ENCODE peak calls at places on chromosomes 6 and 20, in five cellular contexts. One of them, this sample, is unnamed.

GRCh38 chr6:118708055-118708454 is 56.7 kb upstream of the CEP85L start:
- DNase-seq in A549: no peak
- DNase-seq in HepG2: no peak
- DNase-seq in GM12878: no peak
- DNase-seq in H1: no peak
- DNase-seq in this sample: peak; percentile 29

GRCh38 chr6:42404494-42404893 is 47.2 kb downstream of the TRERF1 start:
- DNase-seq in A549: peak; percentile 19
- DNase-seq in HepG2: no peak
- DNase-seq in GM12878: no peak
- DNase-seq in H1: peak; percentile 38
- DNase-seq in this sample: peak; percentile 76

GRCh38 chr6:5869676-5870075 is 137.0 kb downstream of the NRN1 start:
- DNase-seq in A549: no peak
- DNase-seq in HepG2: no peak
- DNase-seq in GM12878: no peak
- DNase-seq in H1: no peak
- DNase-seq in this sample: no peak

GRCh38 chr6:53979468-53980067 is 131.7 kb upstream of the MLIP start:
- DNase-seq in A549: peak; percentile 11
- DNase-seq in HepG2: peak; percentile 43
- DNase-seq in GM12878: no peak
- DNase-seq in H1: no peak
- DNase-seq in this sample: peak; percentile 48

GRCh38 chr20:461254-462198 is 807 bp downstream of the TBC1D20 start:
- DNase-seq in A549: peak; percentile 76
- DNase-seq in HepG2: no peak
- DNase-seq in GM12878: no peak
- DNase-seq in H1: no peak
- DNase-seq in this sample: no peak

GRCh38 chr20:18046535-18046934 is 11.2 kb downstream of the OVOL2 start:
- DNase-seq in A549: no peak
- DNase-seq in HepG2: no peak
- DNase-seq in GM12878: no peak
- DNase-seq in H1: no peak
- DNase-seq in this sample: no peak

GRCh38 chr6:146851837-146852236 is 253.1 kb downstream of the ADGB start:
- DNase-seq in A549: no peak
- DNase-seq in HepG2: no peak
- DNase-seq in GM12878: no peak
- DNase-seq in H1: no peak
- DNase-seq in this sample: no peak

GRCh38 chr6:15148356-15149058 is 97.4 kb upstream of the JARID2 start:
- DNase-seq in A549: no peak
- DNase-seq in HepG2: peak; percentile 74
- DNase-seq in GM12878: no peak
- DNase-seq in H1: no peak
- DNase-seq in this sample: no peak

GRCh38 chr6:125173341-125173740 is 19.8 kb downstream of the TPD52L1 start:
- DNase-seq in A549: no peak
- DNase-seq in HepG2: no peak
- DNase-seq in GM12878: no peak
- DNase-seq in H1: no peak
- DNase-seq in this sample: no peak

GRCh38 chr6:127100510-127101140 is 17.8 kb upstream of the RSPO3 start:
- DNase-seq in A549: no peak
- DNase-seq in HepG2: no peak
- DNase-seq in GM12878: no peak
- DNase-seq in H1: no peak
- DNase-seq in this sample: no peak

GRCh38 chr6:149843051-149843633 is 21.0 kb downstream of the LRP11 start:
- DNase-seq in A549: no peak
- DNase-seq in HepG2: no peak
- DNase-seq in GM12878: no peak
- DNase-seq in H1: no peak
- DNase-seq in this sample: no peak

GRCh38 chr6:16045238-16045637 is 83.6 kb upstream of the MYLIP start:
- DNase-seq in A549: no peak
- DNase-seq in HepG2: no peak
- DNase-seq in GM12878: no peak
- DNase-seq in H1: no peak
- DNase-seq in this sample: no peak

GRCh38 chr6:30060634-30060981 is 457 bp upstream of the POLR1H start:
- DNase-seq in A549: no peak
- DNase-seq in HepG2: no peak
- DNase-seq in GM12878: no peak
- DNase-seq in H1: no peak
- DNase-seq in this sample: peak; percentile 58

GRCh38 chr20:58851221-58851968 is 693 bp upstream of the GNAS-AS1 start:
- DNase-seq in A549: no peak
- DNase-seq in HepG2: no peak
- DNase-seq in GM12878: no peak
- DNase-seq in H1: no peak
- DNase-seq in this sample: no peak

GRCh38 chr20:8449120-8449519 is 317.1 kb downstream of the PLCB1 start:
- DNase-seq in A549: no peak
- DNase-seq in HepG2: no peak
- DNase-seq in GM12878: no peak
- DNase-seq in H1: no peak
- DNase-seq in this sample: no peak

GRCh38 chr6:22295145-22295544 is 1.7 kb downstream of the PRL start:
- DNase-seq in A549: no peak
- DNase-seq in HepG2: no peak
- DNase-seq in GM12878: no peak
- DNase-seq in H1: no peak
- DNase-seq in this sample: no peak

GRCh38 chr20:23629017-23629541 is 8.7 kb downstream of the CST3 start:
- DNase-seq in A549: peak; percentile 68
- DNase-seq in HepG2: peak; percentile 98
- DNase-seq in GM12878: no peak
- DNase-seq in H1: no peak
- DNase-seq in this sample: peak; percentile 13

GRCh38 chr6:124738496-124738895 is 223.7 kb upstream of the RNF217 start:
- DNase-seq in A549: no peak
- DNase-seq in HepG2: no peak
- DNase-seq in GM12878: no peak
- DNase-seq in H1: no peak
- DNase-seq in this sample: no peak

GRCh38 chr6:14055541-14055940 is 62.0 kb upstream of the CD83 start:
- DNase-seq in A549: no peak
- DNase-seq in HepG2: no peak
- DNase-seq in GM12878: no peak
- DNase-seq in H1: no peak
- DNase-seq in this sample: no peak

GRCh38 chr6:31969712-31970603 is 2.0 kb downstream of the DXO start:
- DNase-seq in A549: no peak
- DNase-seq in HepG2: no peak
- DNase-seq in GM12878: no peak
- DNase-seq in H1: no peak
- DNase-seq in this sample: peak; percentile 42

GRCh38 chr6:163751032-163751525 is 336.6 kb downstream of the QKI start:
- DNase-seq in A549: no peak
- DNase-seq in HepG2: no peak
- DNase-seq in GM12878: no peak
- DNase-seq in H1: no peak
- DNase-seq in this sample: no peak

GRCh38 chr6:33314943-33315752 is 1.3 kb upstream of the TAPBP start:
- DNase-seq in A549: peak; percentile 41
- DNase-seq in HepG2: no peak
- DNase-seq in GM12878: no peak
- DNase-seq in H1: no peak
- DNase-seq in this sample: peak; percentile 80

GRCh38 chr20:47747663-47748031 is 37.6 kb downstream of the SULF2 start:
- DNase-seq in A549: no peak
- DNase-seq in HepG2: no peak
- DNase-seq in GM12878: no peak
- DNase-seq in H1: no peak
- DNase-seq in this sample: no peak

GRCh38 chr6:31660998-31661866 is 654 bp upstream of the C6orf47 start:
- DNase-seq in A549: no peak
- DNase-seq in HepG2: no peak
- DNase-seq in GM12878: no peak
- DNase-seq in H1: no peak
- DNase-seq in this sample: no peak

GRCh38 chr6:49787176-49787575 is at the start of gene PGK2:
- DNase-seq in A549: no peak
- DNase-seq in HepG2: no peak
- DNase-seq in GM12878: no peak
- DNase-seq in H1: peak; percentile 46
- DNase-seq in this sample: peak; percentile 50

GRCh38 chr6:114007451-114007953 is 36.6 kb upstream of the HDAC2 start:
- DNase-seq in A549: no peak
- DNase-seq in HepG2: no peak
- DNase-seq in GM12878: peak; percentile 17
- DNase-seq in H1: no peak
- DNase-seq in this sample: no peak

GRCh38 chr20:32559753-32560380 is 25.3 kb downstream of the NOL4L start:
- DNase-seq in A549: no peak
- DNase-seq in HepG2: no peak
- DNase-seq in GM12878: no peak
- DNase-seq in H1: no peak
- DNase-seq in this sample: no peak

GRCh38 chr6:26427093-26427809 is 13.1 kb upstream of the BTN3A3 start:
- DNase-seq in A549: no peak
- DNase-seq in HepG2: no peak
- DNase-seq in GM12878: no peak
- DNase-seq in H1: no peak
- DNase-seq in this sample: no peak

GRCh38 chr6:26430787-26431186 is 9.5 kb upstream of the BTN3A3 start:
- DNase-seq in A549: no peak
- DNase-seq in HepG2: no peak
- DNase-seq in GM12878: no peak
- DNase-seq in H1: no peak
- DNase-seq in this sample: no peak

GRCh38 chr6:26432622-26433021 is 7.7 kb upstream of the BTN3A3 start:
- DNase-seq in A549: no peak
- DNase-seq in HepG2: peak; percentile 35
- DNase-seq in GM12878: no peak
- DNase-seq in H1: no peak
- DNase-seq in this sample: no peak

GRCh38 chr6:26428206-26428605 is 12.1 kb upstream of the BTN3A3 start:
- DNase-seq in A549: no peak
- DNase-seq in HepG2: no peak
- DNase-seq in GM12878: no peak
- DNase-seq in H1: no peak
- DNase-seq in this sample: no peak

DNA sequence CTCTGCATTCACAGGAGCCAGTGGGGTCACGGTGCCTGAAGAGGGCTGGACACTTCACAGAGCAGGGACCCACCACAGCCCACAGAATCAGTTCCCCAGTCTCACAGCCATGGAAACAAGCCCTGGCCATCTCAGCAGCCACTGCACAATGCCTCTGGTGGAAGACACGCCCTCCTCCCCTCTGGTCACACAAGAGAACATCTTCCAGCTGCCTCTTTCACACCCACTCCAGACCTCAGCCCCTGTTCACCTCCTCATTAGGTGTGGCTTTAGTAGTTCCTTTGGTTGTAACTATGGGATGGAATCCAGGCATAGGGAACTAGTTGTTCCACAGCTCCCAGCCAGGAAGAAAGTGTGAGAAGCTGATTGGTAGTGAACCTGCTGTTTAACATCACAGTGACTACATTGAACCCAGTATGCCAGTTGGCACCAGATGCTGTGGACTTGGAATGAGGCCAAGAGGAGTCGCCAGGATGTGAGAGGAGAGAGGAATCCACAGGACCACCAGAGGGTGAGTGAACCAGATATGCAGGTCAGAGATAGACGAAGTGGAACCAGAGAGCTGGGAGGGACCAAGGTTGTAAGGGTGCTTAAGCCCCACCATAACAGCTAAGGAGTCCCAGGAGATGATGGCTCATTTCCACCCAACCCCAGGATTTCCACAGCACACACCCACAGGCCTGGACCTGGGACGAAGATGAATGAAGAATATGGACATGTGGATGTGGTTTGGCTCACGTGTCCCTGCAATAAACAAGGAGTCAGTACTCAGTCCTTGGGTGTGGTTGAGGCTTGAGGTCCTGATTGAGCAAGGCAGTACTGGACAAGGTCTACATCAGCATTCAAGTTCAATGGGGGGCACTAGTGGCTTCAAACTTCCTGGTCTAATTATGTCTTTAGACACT is 8.8 kb upstream of the BTN3A3 start:
- DNase-seq in A549: no peak
- DNase-seq in HepG2: no peak
- DNase-seq in GM12878: no peak
- DNase-seq in H1: no peak
- DNase-seq in this sample: no peak
- TF ChIP-seq HDAC2 in A549: no peak
- TF ChIP-seq HDAC2 in HepG2: no peak
- TF ChIP-seq HDAC2 in GM12878: no peak
- TF ChIP-seq HDAC2 in H1: no peak
- TF ChIP-seq HDAC2 in this sample: no peak

GRCh38 chr6:70166088-70166958 is 136.6 kb downstream of the COL9A1 start:
- DNase-seq in A549: peak; percentile 21
- DNase-seq in HepG2: peak; percentile 8
- DNase-seq in GM12878: no peak
- DNase-seq in H1: peak; percentile 17
- DNase-seq in this sample: peak; percentile 62
- H3K4me3 ChIP-seq in A549: peak overlapping the region; percentile 14
- H3K4me3 ChIP-seq in HepG2: no peak overlapping the region
- H3K4me3 ChIP-seq in GM12878: no peak overlapping the region
- H3K4me3 ChIP-seq in H1: peak overlapping the region; percentile 17
- H3K4me3 ChIP-seq in this sample: no peak overlapping the region

GRCh38 chr6:130417951-130418350 is 52.1 kb downstream of the TMEM200A start:
- DNase-seq in A549: no peak
- DNase-seq in HepG2: no peak
- DNase-seq in GM12878: no peak
- DNase-seq in H1: no peak
- DNase-seq in this sample: no peak
- TF ChIP-seq HDAC2 in A549: no peak
- TF ChIP-seq HDAC2 in HepG2: no peak
- TF ChIP-seq HDAC2 in GM12878: no peak
- TF ChIP-seq HDAC2 in H1: no peak
- TF ChIP-seq HDAC2 in this sample: no peak

DNA sequence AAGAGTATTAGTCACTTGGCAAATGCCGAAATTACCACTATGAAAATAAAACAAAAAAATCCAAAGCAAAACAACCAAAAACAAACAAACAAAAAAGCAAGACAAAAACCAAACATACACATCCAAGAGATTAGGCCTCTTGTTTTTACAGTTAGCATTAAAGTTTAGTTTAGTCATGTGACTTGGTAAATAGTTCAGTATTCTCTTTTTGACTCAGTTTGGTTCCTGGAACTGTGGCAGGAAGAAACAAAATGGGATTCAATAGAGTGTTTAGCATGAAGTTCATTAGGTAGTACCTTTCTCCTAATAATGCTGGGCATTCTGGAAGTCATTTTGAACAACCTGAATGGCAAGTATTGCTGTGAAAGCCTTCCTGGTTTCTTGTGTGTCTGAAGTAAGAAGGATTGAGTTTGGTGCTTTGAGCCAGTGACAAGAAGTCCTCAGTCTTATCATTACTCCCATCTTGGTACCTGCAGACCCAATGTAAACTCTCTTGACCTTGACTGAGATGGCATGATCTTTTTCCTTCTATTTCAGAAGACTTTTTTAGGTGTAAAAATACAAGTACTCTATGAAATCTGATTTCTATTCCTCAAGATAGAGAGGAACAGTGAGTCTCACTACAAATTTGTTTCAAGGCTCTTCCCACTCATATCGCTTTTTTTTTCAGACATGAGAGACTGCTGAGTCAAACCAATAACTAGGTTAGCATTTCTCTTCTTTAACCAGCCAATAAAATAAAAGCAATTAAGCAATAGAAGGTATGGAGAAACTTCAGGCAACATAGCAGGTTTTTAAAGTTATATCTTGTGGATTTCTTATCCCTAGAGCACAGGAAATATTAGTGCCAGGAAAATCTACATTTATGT is 223.6 kb upstream of the PREP start:
- DNase-seq in A549: no peak
- DNase-seq in HepG2: no peak
- DNase-seq in GM12878: no peak
- DNase-seq in H1: no peak
- DNase-seq in this sample: no peak
- H3K4me3 ChIP-seq in A549: no peak overlapping the region
- H3K4me3 ChIP-seq in HepG2: no peak overlapping the region
- H3K4me3 ChIP-seq in GM12878: no peak overlapping the region
- H3K4me3 ChIP-seq in H1: no peak overlapping the region
- H3K4me3 ChIP-seq in this sample: no peak overlapping the region

This sample was measured in K562.